ENCODE peak calls at places on chromosome 12, in four cellular contexts. F is A549, I is HepG2, Z is K562. J is an unnamed sample.
A peak's percentile ranks its signal among the peaks of the same experiment; 100 is the strongest.

GRCh38 chr12:51900323-51900889 is 6.9 kb upstream of the ACVRL1 start:
- DNase-seq in F (no peak), I (no peak), Z (no peak), J (no peak)

GRCh38 chr12:13505224-13505623 is 308.7 kb downstream of the EMP1 start:
- DNase-seq in F (no peak), I (no peak), Z (no peak), J (no peak)

GRCh38 chr12:3197131-3197818 is 120.1 kb downstream of the TSPAN9 start:
- DNase-seq in F (no peak), I (peak; percentile 10), Z (no peak), J (no peak)

GRCh38 chr12:89525002-89525823 is 617 bp upstream of the GALNT4 start:
- DNase-seq in F (peak; percentile 27), I (peak; percentile 17), Z (peak; percentile 45), J (peak; percentile 78)

GRCh38 chr12:64730585-64730964 is 28.6 kb downstream of the GNS start:
- DNase-seq in F (no peak), I (no peak), Z (no peak), J (no peak)

GRCh38 chr12:112169086-112169872 is 43.9 kb downstream of the TRAFD1 start:
- DNase-seq in F (no peak), I (no peak), Z (no peak), J (no peak)

GRCh38 chr12:91556909-91557308 is 374.3 kb upstream of the DCN start:
- DNase-seq in F (no peak), I (no peak), Z (no peak), J (no peak)

GRCh38 chr12:94731733-94732360 is 81.5 kb upstream of the TMCC3 start:
- DNase-seq in F (no peak), I (no peak), Z (no peak), J (no peak)

GRCh38 chr12:11836282-11836963 is 186.9 kb downstream of the ETV6 start:
- DNase-seq in F (no peak), I (no peak), Z (no peak), J (no peak)

GRCh38 chr12:113134521-113134951 is 1.0 kb downstream of the RASAL1 start:
- DNase-seq in F (no peak), I (no peak), Z (no peak), J (no peak)

GRCh38 chr12:123931686-123932321 is 40.8 kb downstream of the CCDC92 start:
- DNase-seq in F (no peak), I (no peak), Z (no peak), J (no peak)

GRCh38 chr12:70839544-70839943 is 81.0 kb downstream of the PTPRR start:
- DNase-seq in F (no peak), I (no peak), Z (no peak), J (no peak)

GRCh38 chr12:85029456-85029855 is 6.6 kb downstream of the TSPAN19 start:
- DNase-seq in F (peak; percentile 16), I (peak; percentile 3), Z (no peak), J (no peak)

GRCh38 chr12:57909056-57909455 is 32.3 kb upstream of the ATP23 start:
- DNase-seq in F (no peak), I (no peak), Z (no peak), J (no peak)

GRCh38 chr12:65826513-65827171 is 2.4 kb downstream of the HMGA2 start:
- DNase-seq in F (peak; percentile 25), I (no peak), Z (no peak), J (no peak)

GRCh38 chr12:18888062-18888461 is 150.1 kb downstream of the CAPZA3 start:
- DNase-seq in F (no peak), I (no peak), Z (no peak), J (no peak)

GRCh38 chr12:87150969-87151662 is 878.1 kb downstream of the C12orf50 start:
- DNase-seq in F (no peak), I (no peak), Z (no peak), J (no peak)

GRCh38 chr12:20123465-20123864 is 244.9 kb upstream of the PDE3A start:
- DNase-seq in F (no peak), I (peak; percentile 1), Z (no peak), J (no peak)

GRCh38 chr12:114746297-114747074 is 62.5 kb upstream of the TBX3 start:
- DNase-seq in F (no peak), I (no peak), Z (no peak), J (no peak)

GRCh38 chr12:32901553-32901952 is 5.0 kb upstream of the PKP2 start:
- DNase-seq in F (no peak), I (peak; percentile 53), Z (no peak), J (no peak)

GRCh38 chr12:6950401-6950801 is 755 bp upstream of the PTPN6 start:
- DNase-seq in F (no peak), I (no peak), Z (no peak), J (no peak)

GRCh38 chr12:65867428-65867827 is 43.1 kb downstream of the HMGA2 start:
- DNase-seq in F (no peak), I (no peak), Z (no peak), J (no peak)

GRCh38 chr12:66751432-66752113 is 72.7 kb upstream of the GRIP1 start:
- DNase-seq in F (no peak), I (no peak), Z (no peak), J (no peak)

GRCh38 chr12:124294686-124295315 is at the start of gene RFLNA:
- DNase-seq in F (no peak), I (no peak), Z (no peak), J (peak; percentile 76)

GRCh38 chr12:47845066-47845465 is 25.4 kb upstream of the HDAC7 start:
- DNase-seq in F (no peak), I (no peak), Z (no peak), J (no peak)

GRCh38 chr12:124592481-124593160 is 25.2 kb upstream of the NCOR2 start:
- DNase-seq in F (no peak), I (no peak), Z (no peak), J (no peak)

GRCh38 chr12:93723568-93723930 is 46.4 kb downstream of the CRADD start:
- DNase-seq in F (no peak), I (no peak), Z (no peak), J (no peak)

GRCh38 chr12:104478396-104479140 is 21.8 kb downstream of the CHST11 start:
- DNase-seq in F (no peak), I (no peak), Z (peak; percentile 60), J (no peak)

GRCh38 chr12:58069268-58069967 is 128.1 kb downstream of the ATP23 start:
- DNase-seq in F (no peak), I (no peak), Z (no peak), J (no peak)

GRCh38 chr12:110680032-110680431 is 8.9 kb downstream of the HVCN1 start:
- DNase-seq in F (no peak), I (no peak), Z (no peak), J (no peak)

GRCh38 chr12:110677982-110678381 is 10.9 kb downstream of the HVCN1 start:
- DNase-seq in F (no peak), I (no peak), Z (no peak), J (no peak)

GRCh38 chr12:110679201-110679600 is 9.7 kb downstream of the HVCN1 start:
- DNase-seq in F (no peak), I (no peak), Z (no peak), J (no peak)

GRCh38 chr12:110677206-110677911 is 11.6 kb downstream of the HVCN1 start:
- DNase-seq in F (no peak), I (no peak), Z (no peak), J (no peak)

GRCh38 chr12:110676171-110676570 is 12.7 kb downstream of the HVCN1 start:
- DNase-seq in F (no peak), I (no peak), Z (no peak), J (no peak)
- TF ChIP-seq CEBPB in F (no peak), I (no peak), Z (no peak), J (no peak)

DNA sequence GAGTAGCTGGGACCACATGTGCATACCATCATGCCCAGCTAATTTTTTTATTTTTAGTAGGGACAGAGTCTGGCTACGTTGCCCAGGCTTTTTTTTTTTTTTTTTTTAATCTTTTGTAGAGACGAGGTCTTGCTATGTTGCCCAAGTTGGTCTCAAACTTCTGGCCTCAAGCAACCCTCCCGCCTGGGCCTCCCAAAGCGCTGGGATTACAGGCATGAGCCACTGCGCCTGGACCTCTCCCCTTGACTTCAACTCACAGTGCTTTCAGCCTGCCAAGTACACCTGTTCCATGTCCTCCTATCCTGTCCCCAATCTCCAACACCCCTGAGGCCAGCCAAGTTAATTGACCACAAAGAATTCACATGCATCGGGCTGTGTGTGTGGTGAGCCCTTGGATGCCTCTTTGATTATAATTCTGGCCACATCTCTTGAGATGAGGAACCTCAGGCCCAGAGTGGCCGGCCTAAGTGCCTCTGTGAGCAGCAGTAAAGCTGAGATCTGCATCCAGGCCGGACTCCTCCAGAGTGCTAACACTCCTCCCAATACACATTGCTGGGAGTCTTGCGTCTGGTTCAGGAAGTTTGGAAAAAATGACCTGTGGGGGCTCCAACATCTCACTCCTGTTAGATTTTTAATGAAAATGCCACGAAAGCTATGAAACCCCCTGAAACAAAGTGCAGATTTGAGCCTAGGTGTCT is 6.8 kb downstream of the RAB35 start:
- DNase-seq in F (no peak), I (no peak), Z (no peak), J (no peak)
- TF ChIP-seq JUN in F (no peak), I (no peak), Z (no peak), J (no peak)

DNA sequence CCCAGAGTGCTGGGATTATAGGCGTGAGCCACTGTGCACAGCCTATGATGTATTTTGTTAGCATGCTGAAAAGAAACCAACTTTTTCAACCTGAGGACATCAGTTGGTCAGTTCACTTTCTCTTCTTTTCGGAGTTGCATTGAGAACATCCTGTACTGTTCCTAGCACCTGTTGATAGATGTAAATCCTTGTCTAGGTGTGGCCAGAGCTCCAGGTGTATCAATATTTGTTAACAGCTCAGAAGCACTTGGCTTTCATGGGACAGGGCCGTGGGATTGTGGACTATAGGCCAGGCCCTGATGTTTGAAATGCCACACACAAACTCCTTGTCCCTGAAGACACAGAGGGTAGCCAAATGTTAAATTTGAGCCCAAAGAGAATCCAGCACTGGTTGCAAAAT is 14.9 kb downstream of the HCAR2 start:
- DNase-seq in F (no peak), I (no peak), Z (no peak), J (no peak)
- TF ChIP-seq CEBPB in F (no peak), I (no peak), Z (no peak), J (no peak)

GRCh38 chr12:26699237-26699636 is 133.8 kb downstream of the ITPR2 start:
- DNase-seq in F (no peak), I (no peak), Z (no peak), J (no peak)

GRCh38 chr12:26700430-26700829 is 132.6 kb downstream of the ITPR2 start:
- DNase-seq in F (no peak), I (no peak), Z (no peak), J (no peak)

GRCh38 chr12:26701604-26702215 is 131.3 kb downstream of the ITPR2 start:
- DNase-seq in F (peak; percentile 16), I (peak; percentile 23), Z (no peak), J (no peak)

GRCh38 chr12:26704214-26704613 is 128.8 kb downstream of the ITPR2 start:
- DNase-seq in F (no peak), I (no peak), Z (no peak), J (no peak)

DNA sequence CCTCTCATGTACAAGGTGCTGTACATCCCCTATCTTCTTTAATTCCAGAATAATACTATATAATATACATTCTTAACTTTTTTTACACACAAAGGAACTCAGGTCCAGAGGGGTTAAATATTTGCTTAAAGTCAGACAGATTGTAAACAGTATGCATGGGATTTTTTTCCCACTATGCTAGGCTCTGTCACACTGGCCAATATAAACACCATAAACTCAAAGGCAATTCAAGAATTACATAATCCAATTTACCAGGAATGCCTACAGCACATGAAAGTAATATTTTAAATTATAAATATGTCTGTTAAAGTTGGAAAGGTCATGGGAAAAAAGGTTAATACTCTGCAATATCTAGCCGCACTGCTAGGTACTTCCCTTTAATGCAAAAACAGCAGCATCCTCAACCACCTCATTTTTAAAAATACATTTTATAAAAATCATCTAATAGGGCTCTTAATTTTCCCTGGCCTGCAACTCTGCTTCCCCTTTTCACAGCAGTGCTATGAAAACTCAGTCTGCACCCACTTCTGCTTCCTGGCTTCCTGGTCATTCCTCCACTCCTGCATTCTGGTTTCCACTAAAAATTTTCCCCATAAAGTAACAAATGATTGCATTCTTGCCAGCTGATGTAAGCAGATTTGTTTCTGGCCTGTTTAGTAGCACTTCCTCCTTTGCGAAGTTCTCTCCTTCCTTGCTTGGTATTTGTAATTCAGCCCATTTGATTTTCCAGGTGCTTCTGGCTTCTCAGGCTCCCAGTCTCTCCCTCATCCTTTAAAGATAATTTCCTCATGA is 128.1 kb downstream of the ITPR2 start:
- DNase-seq in F (no peak), I (peak; percentile 20), Z (no peak), J (no peak)
- TF ChIP-seq JUN in F (no peak), I (no peak), Z (no peak), J (no peak)

J was measured in H1.